ENCODE peak calls at places on chromosomes 4 and X, in six cellular contexts. I is AG04449, U is cardiac muscle cell, B is choroid plexus epithelial cell, C is nucleus accumbens, P is esophagus squamous epithelium. X is an unnamed sample.
A peak's percentile ranks its signal among the peaks of the same experiment; 100 is the strongest.

GRCh38 chr4:185535818-185536729 is 767 bp upstream of the PDLIM3 start:
- DNase-seq in I (no peak), U (no peak), B (peak; percentile 60), C (peak; percentile 33), P (no peak), X (no peak)

GRCh38 chrX:150227873-150228272 is 135.2 kb upstream of the MAMLD1 start:
- DNase-seq in I (no peak), U (no peak), B (no peak), C (no peak), P (no peak), X (no peak)

GRCh38 chr4:27861381-27861787 is 1000.7 kb downstream of the STIM2 start:
- DNase-seq in I (no peak), U (peak; percentile 71), B (peak; percentile 75), C (peak; percentile 1), P (no peak), X (no peak)

GRCh38 chrX:55710701-55711100 is 6.8 kb upstream of the RRAGB start:
- DNase-seq in I (no peak), U (no peak), B (peak; percentile 30), C (no peak), P (no peak), X (no peak)

GRCh38 chr4:15145709-15146108 is 143.4 kb downstream of the CPEB2 start:
- DNase-seq in I (no peak), U (no peak), B (no peak), C (no peak), P (no peak), X (no peak)

GRCh38 chr4:156476359-156476758 is 495.2 kb downstream of the PDGFC start:
- DNase-seq in I (peak; percentile 96), U (no peak), B (peak; percentile 97), C (no peak), P (no peak), X (no peak)

GRCh38 chrX:40644175-40644574 is 3.2 kb downstream of the CXorf38 start:
- DNase-seq in I (no peak), U (no peak), B (peak; percentile 66), C (no peak), P (no peak), X (no peak)

GRCh38 chrX:135481696-135482179 is 38.7 kb upstream of the INTS6L start:
- DNase-seq in I (no peak), U (no peak), B (no peak), C (no peak), P (no peak), X (no peak)

GRCh38 chrX:45070116-45071007 is 130.3 kb downstream of the DIPK2B start:
- DNase-seq in I (no peak), U (peak; percentile 29), B (peak; percentile 75), C (no peak), P (no peak), X (no peak)

GRCh38 chrX:153952373-153953026 is 8.1 kb upstream of the RENBP start:
- DNase-seq in I (no peak), U (no peak), B (no peak), C (no peak), P (no peak), X (no peak)

GRCh38 chr4:73817341-73817740 is 19.1 kb upstream of the CXCL6 start:
- DNase-seq in I (no peak), U (no peak), B (no peak), C (no peak), P (no peak), X (no peak)

GRCh38 chrX:2831471-2832228 is 2.9 kb downstream of the GYG2 start:
- DNase-seq in I (no peak), U (no peak), B (no peak), C (no peak), P (no peak), X (no peak)

GRCh38 chrX:13029341-13029740 is 15.1 kb downstream of the FAM9C start:
- DNase-seq in I (no peak), U (no peak), B (peak; percentile 72), C (no peak), P (no peak), X (no peak)

GRCh38 chrX:51608766-51609165 is 9.9 kb downstream of the CENPVL3 start:
- DNase-seq in I (no peak), U (no peak), B (peak; percentile 26), C (no peak), P (no peak), X (no peak)

GRCh38 chr4:20624783-20625364 is 75.4 kb upstream of the PACRGL start:
- DNase-seq in I (no peak), U (peak; percentile 39), B (peak; percentile 63), C (no peak), P (no peak), X (no peak)

GRCh38 chr4:185914583-185915199 is 102.7 kb upstream of the SORBS2 start:
- DNase-seq in I (peak; percentile 78), U (no peak), B (peak; percentile 98), C (no peak), P (no peak), X (no peak)

GRCh38 chrX:68462653-68463052 is 29.4 kb upstream of the OPHN1 start:
- DNase-seq in I (no peak), U (peak; percentile 29), B (peak; percentile 62), C (no peak), P (no peak), X (no peak)

GRCh38 chrX:48835524-48836329 is at the start of gene PCSK1N:
- DNase-seq in I (no peak), U (no peak), B (no peak), C (peak; percentile 29), P (no peak), X (no peak)

GRCh38 chr4:12545845-12546244 is 938.3 kb downstream of the RAB28 start:
- DNase-seq in I (no peak), U (no peak), B (no peak), C (no peak), P (no peak), X (no peak)

GRCh38 chr4:95508421-95508820 is 40.4 kb downstream of the UNC5C start:
- DNase-seq in I (no peak), U (no peak), B (peak; percentile 63), C (no peak), P (no peak), X (no peak)

X was measured in stimulated activated CD8-positive, alpha-beta memory T cell treated with anti-CD3 and anti-CD28 coated beads, Interleukin-7, amount 100 ng/mL, for 48 hours.